ENCODE peak calls at places on chromosome 18, in five cellular contexts. One of them, this sample, is unnamed.

GRCh38 chr18:3401669-3402620 is 48.0 kb upstream of the TGIF1 start:
- DNase-seq in small intestine: no peak
- DNase-seq in thyroid gland: no peak
- DNase-seq in gastrocnemius medialis: no peak
- DNase-seq in SJSA1: no peak
- DNase-seq in this sample: no peak

GRCh38 chr18:79241755-79242154 is 154.0 kb upstream of the NFATC1 start:
- DNase-seq in small intestine: no peak
- DNase-seq in thyroid gland: no peak
- DNase-seq in gastrocnemius medialis: no peak
- DNase-seq in SJSA1: no peak
- DNase-seq in this sample: no peak

GRCh38 chr18:62486290-62486964 is 36.4 kb upstream of the ZCCHC2 start:
- DNase-seq in small intestine: peak
- DNase-seq in thyroid gland: peak
- DNase-seq in gastrocnemius medialis: no peak
- DNase-seq in SJSA1: peak
- DNase-seq in this sample: no peak

GRCh38 chr18:36066731-36067117 is 635 bp downstream of the RPRD1A start:
- DNase-seq in small intestine: no peak
- DNase-seq in thyroid gland: no peak
- DNase-seq in gastrocnemius medialis: no peak
- DNase-seq in SJSA1: no peak
- DNase-seq in this sample: no peak

GRCh38 chr18:63298393-63299015 is 21.1 kb downstream of the BCL2 start:
- DNase-seq in small intestine: peak
- DNase-seq in thyroid gland: no peak
- DNase-seq in gastrocnemius medialis: no peak
- DNase-seq in SJSA1: no peak
- DNase-seq in this sample: no peak

GRCh38 chr18:37294951-37295350 is 270.6 kb downstream of the CELF4 start:
- DNase-seq in small intestine: peak
- DNase-seq in thyroid gland: peak
- DNase-seq in gastrocnemius medialis: no peak
- DNase-seq in SJSA1: no peak
- DNase-seq in this sample: no peak

GRCh38 chr18:55489742-55490055 is 98.3 kb downstream of the TCF4 start:
- DNase-seq in small intestine: no peak
- DNase-seq in thyroid gland: no peak
- DNase-seq in gastrocnemius medialis: no peak
- DNase-seq in SJSA1: no peak
- DNase-seq in this sample: no peak

GRCh38 chr18:55317322-55317721 is 270.7 kb downstream of the TCF4 start:
- DNase-seq in small intestine: no peak
- DNase-seq in thyroid gland: no peak
- DNase-seq in gastrocnemius medialis: no peak
- DNase-seq in SJSA1: no peak
- DNase-seq in this sample: no peak

GRCh38 chr18:48832961-48833700 is 117.6 kb downstream of the SMAD7 start:
- DNase-seq in small intestine: peak
- DNase-seq in thyroid gland: peak
- DNase-seq in gastrocnemius medialis: no peak
- DNase-seq in SJSA1: peak
- DNase-seq in this sample: peak

GRCh38 chr18:47118986-47119385 is 31.3 kb downstream of the HDHD2 start:
- DNase-seq in small intestine: no peak
- DNase-seq in thyroid gland: no peak
- DNase-seq in gastrocnemius medialis: no peak
- DNase-seq in SJSA1: no peak
- DNase-seq in this sample: no peak

GRCh38 chr18:55587341-55588000 is 521 bp downstream of the TCF4 start:
- DNase-seq in small intestine: no peak
- DNase-seq in thyroid gland: peak
- DNase-seq in gastrocnemius medialis: peak
- DNase-seq in SJSA1: peak
- DNase-seq in this sample: peak

GRCh38 chr18:35050004-35050623 is 8.9 kb downstream of the MAPRE2 start:
- DNase-seq in small intestine: no peak
- DNase-seq in thyroid gland: no peak
- DNase-seq in gastrocnemius medialis: no peak
- DNase-seq in SJSA1: no peak
- DNase-seq in this sample: no peak
- H3K4me3 ChIP-seq in small intestine: no peak
- H3K4me3 ChIP-seq in thyroid gland: no peak
- H3K4me3 ChIP-seq in gastrocnemius medialis: no peak
- H3K4me3 ChIP-seq in SJSA1: no peak
- H3K4me3 ChIP-seq in this sample: no peak

DNA sequence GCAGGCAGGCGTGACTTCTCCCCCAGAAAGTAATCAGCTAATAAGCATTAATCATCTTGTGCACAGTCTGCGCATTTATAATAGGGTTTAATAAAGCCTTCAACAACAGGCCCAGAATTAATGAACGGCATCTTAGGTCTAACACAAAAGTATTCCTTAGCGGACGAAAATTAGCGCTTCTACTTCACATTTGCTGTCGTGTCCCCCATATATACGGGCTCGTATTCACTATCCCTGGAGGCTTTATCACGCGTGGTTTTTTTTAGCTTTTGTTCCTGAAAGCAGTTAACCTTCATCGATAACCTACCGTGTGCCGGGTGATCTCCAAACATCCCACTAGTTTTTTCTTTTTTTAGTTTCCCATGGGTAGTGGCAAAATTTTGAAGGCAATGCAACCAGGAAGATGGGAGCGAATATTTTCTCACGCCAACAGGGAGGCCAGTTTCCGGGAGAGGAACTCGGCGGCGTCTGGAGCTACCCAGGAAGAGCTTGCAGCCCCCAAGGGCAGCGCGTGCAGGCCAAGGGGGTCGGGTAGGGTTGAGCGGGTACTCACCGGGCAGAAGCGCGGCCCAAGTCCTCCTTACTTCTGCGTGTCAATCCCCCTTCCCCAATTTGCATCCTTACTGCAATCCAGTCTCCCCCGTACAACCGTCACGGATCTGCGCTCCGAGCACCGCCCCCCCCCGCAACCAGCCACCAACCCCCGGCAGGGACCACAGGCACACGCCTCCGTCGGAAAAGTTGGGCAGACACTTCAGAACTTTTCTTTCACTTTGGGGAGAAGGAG is 1.5 kb downstream of the ATP8B1 start:
- DNase-seq in small intestine: peak
- DNase-seq in thyroid gland: peak
- DNase-seq in gastrocnemius medialis: no peak
- DNase-seq in SJSA1: no peak
- DNase-seq in this sample: peak
- H3K4me3 ChIP-seq in small intestine: peak
- H3K4me3 ChIP-seq in thyroid gland: peak
- H3K4me3 ChIP-seq in gastrocnemius medialis: peak
- H3K4me3 ChIP-seq in SJSA1: peak
- H3K4me3 ChIP-seq in this sample: peak

GRCh38 chr18:12428923-12429322 is 21.2 kb downstream of the PRELID3A start:
- DNase-seq in small intestine: no peak
- DNase-seq in thyroid gland: no peak
- DNase-seq in gastrocnemius medialis: no peak
- DNase-seq in SJSA1: no peak
- DNase-seq in this sample: no peak

GRCh38 chr18:12431561-12431960 is 23.8 kb downstream of the PRELID3A start:
- DNase-seq in small intestine: no peak
- DNase-seq in thyroid gland: no peak
- DNase-seq in gastrocnemius medialis: no peak
- DNase-seq in SJSA1: no peak
- DNase-seq in this sample: no peak

GRCh38 chr18:12429556-12429955 is 21.8 kb downstream of the PRELID3A start:
- DNase-seq in small intestine: no peak
- DNase-seq in thyroid gland: no peak
- DNase-seq in gastrocnemius medialis: no peak
- DNase-seq in SJSA1: no peak
- DNase-seq in this sample: no peak

GRCh38 chr18:12432196-12432595 is 24.5 kb downstream of the PRELID3A start:
- DNase-seq in small intestine: no peak
- DNase-seq in thyroid gland: no peak
- DNase-seq in gastrocnemius medialis: no peak
- DNase-seq in SJSA1: no peak
- DNase-seq in this sample: no peak

DNA sequence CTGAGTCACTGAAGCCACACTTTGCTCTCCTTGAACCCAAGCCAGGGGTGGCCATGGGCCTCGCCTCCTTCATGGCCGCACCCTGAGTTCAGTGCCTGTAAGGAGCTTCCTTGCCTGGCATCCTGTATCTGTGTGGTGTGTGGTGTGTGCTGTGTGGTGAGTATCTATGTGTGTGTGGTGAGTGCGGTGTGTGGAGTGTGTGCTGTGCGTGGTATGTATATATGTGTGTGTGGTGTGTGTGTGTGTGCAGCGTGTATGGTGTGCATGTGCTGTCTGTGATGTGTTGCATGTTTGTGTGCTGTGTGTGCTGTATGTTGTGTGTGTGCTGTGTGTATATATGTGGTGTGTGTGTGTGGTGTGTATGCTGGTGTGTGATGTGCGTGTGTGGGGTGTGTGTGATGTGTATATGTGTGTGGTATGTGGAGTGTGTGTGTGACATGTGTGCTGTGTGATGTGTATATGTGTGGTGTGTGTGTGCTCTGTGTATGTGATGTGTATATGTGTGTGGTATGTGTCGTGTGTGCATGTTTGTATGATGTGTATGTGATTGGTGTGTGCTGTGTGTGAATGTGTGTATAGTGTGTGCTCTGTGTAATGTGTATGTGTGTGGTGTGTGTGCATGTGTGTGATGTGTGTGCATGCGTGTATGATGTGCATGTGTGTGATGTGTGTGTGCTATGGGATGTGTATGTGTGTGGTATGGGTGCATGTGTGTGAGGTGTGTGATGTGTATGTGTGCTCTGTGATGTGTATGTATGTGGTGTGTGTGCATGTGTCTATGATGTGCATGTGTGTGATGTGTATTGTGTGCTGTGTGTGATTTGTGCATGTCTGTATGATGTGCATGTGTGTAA is 22.6 kb downstream of the PRELID3A start:
- DNase-seq in small intestine: no peak
- DNase-seq in thyroid gland: no peak
- DNase-seq in gastrocnemius medialis: no peak
- DNase-seq in SJSA1: no peak
- DNase-seq in this sample: no peak
- H3K4me3 ChIP-seq in small intestine: no peak
- H3K4me3 ChIP-seq in thyroid gland: no peak
- H3K4me3 ChIP-seq in gastrocnemius medialis: no peak
- H3K4me3 ChIP-seq in SJSA1: no peak
- H3K4me3 ChIP-seq in this sample: no peak

GRCh38 chr18:69161383-69162028 is 239.2 kb upstream of the DOK6 start:
- DNase-seq in small intestine: no peak
- DNase-seq in thyroid gland: no peak
- DNase-seq in gastrocnemius medialis: no peak
- DNase-seq in SJSA1: no peak
- DNase-seq in this sample: no peak
- H3K4me3 ChIP-seq in small intestine: no peak
- H3K4me3 ChIP-seq in thyroid gland: no peak
- H3K4me3 ChIP-seq in gastrocnemius medialis: no peak
- H3K4me3 ChIP-seq in SJSA1: no peak
- H3K4me3 ChIP-seq in this sample: no peak

GRCh38 chr18:8610442-8610801 is 1.2 kb downstream of the RAB12 start:
- DNase-seq in small intestine: peak
- DNase-seq in thyroid gland: peak
- DNase-seq in gastrocnemius medialis: peak
- DNase-seq in SJSA1: peak
- DNase-seq in this sample: no peak

GRCh38 chr18:8609711-8610441 is 639 bp downstream of the RAB12 start:
- DNase-seq in small intestine: peak
- DNase-seq in thyroid gland: peak
- DNase-seq in gastrocnemius medialis: no peak
- DNase-seq in SJSA1: peak
- DNase-seq in this sample: no peak

GRCh38 chr18:8608795-8609673 is at the start of gene RAB12:
- DNase-seq in small intestine: peak
- DNase-seq in thyroid gland: peak
- DNase-seq in gastrocnemius medialis: peak
- DNase-seq in SJSA1: peak
- DNase-seq in this sample: peak

GRCh38 chr18:8605974-8606373 is 3.3 kb upstream of the RAB12 start:
- DNase-seq in small intestine: no peak
- DNase-seq in thyroid gland: no peak
- DNase-seq in gastrocnemius medialis: no peak
- DNase-seq in SJSA1: no peak
- DNase-seq in this sample: no peak

GRCh38 chr18:8607776-8608682 is 1.2 kb upstream of the RAB12 start:
- DNase-seq in small intestine: no peak
- DNase-seq in thyroid gland: peak
- DNase-seq in gastrocnemius medialis: peak
- DNase-seq in SJSA1: no peak
- DNase-seq in this sample: no peak
- H3K4me3 ChIP-seq in small intestine: peak
- H3K4me3 ChIP-seq in thyroid gland: peak
- H3K4me3 ChIP-seq in gastrocnemius medialis: peak
- H3K4me3 ChIP-seq in SJSA1: no peak
- H3K4me3 ChIP-seq in this sample: peak

This sample was measured in tibial artery.